ENCODE peak calls at places on chromosomes 1 and 21, in four cellular contexts. E is left ventricle myocardium inferior, H is ovary, D is BE2C. U is an unnamed sample.

GRCh38 chr1:70863256-70863655 is 184.4 kb downstream of the PTGER3 start:
- DNase-seq in E (no peak), D (no peak), H (no peak), U (no peak)

GRCh38 chr1:160987359-160988062 is 32.9 kb upstream of the ITLN2 start:
- DNase-seq in H (no peak), E (no peak), D (no peak), U (no peak)

GRCh38 chr1:32724678-32725594 is 22.4 kb upstream of the SYNC start:
- DNase-seq in H (peak; percentile 52), E (peak; percentile 46), D (peak; percentile 51), U (no peak)

GRCh38 chr1:8652607-8653046 is 164.8 kb downstream of the RERE start:
- DNase-seq in D (no peak), H (no peak), E (no peak), U (no peak)

GRCh38 chr1:225362805-225363204 is 65.0 kb downstream of the LBR start:
- DNase-seq in E (no peak), H (no peak), D (no peak), U (no peak)

GRCh38 chr21:33105088-33105487 is 35.1 kb downstream of the OLIG1 start:
- DNase-seq in H (no peak), D (no peak), E (no peak), U (no peak)

GRCh38 chr1:244874974-244875579 is 10.7 kb upstream of the HNRNPU start:
- DNase-seq in D (no peak), E (no peak), H (no peak), U (no peak)

GRCh38 chr1:66177483-66177882 is 356.5 kb upstream of the SGIP1 start:
- DNase-seq in D (no peak), H (no peak), E (no peak), U (no peak)

GRCh38 chr1:73907051-73907450 is 290.9 kb downstream of the LRRIQ3 start:
- DNase-seq in D (no peak), H (no peak), E (no peak), U (no peak)

GRCh38 chr21:21731626-21732025 is 733.4 kb downstream of the NCAM2 start:
- DNase-seq in H (no peak), D (no peak), E (no peak), U (no peak)

GRCh38 chr1:248822148-248823032 is 3.3 kb downstream of the SH3BP5L start:
- DNase-seq in H (no peak), D (no peak), E (no peak), U (no peak)

GRCh38 chr1:231359113-231359512 is 21.0 kb downstream of the SPRTN start:
- DNase-seq in D (no peak), H (no peak), E (no peak), U (peak; percentile 67)

GRCh38 chr1:85320371-85321131 is 44.1 kb upstream of the BCL10 start:
- DNase-seq in D (no peak), H (no peak), E (no peak), U (no peak)

DNA sequence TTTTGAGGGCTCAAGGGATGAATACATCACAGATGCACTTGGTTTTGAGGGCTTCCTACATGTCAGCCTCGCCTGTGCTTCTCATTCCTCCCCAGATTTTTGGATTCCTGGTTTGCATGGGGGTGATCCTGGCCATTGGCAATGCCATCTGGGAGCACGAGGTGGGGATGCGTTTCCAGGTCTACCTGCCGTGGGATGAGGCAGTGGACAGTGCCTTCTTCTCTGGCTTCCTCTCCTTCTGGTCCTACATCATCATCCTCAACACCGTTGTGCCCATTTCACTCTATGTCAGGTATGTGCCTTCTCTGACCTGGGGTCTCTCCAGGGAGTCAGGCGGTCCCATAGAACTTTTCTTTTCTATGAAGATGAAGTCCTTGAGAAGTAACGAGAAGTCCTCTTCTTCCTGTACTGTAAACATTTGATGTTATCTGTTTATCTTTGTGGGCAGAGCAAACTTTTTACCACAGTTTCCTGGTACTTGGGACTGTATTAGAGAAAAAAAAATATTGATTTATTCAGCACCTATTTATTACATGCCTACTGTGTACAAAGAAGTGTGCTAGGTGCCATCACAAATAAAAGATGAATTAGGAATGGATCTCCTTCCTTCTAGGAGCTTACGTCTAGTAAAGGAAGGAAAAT is 12.0 kb downstream of the ATP8B2 start:
- DNase-seq in H (no peak), E (no peak), D (no peak), U (no peak)
- H3K36me3 ChIP-seq in H (no peaks in the 10 kb centered on the region), E (peaks cover 70% of the 10 kb centered on the region), D (peaks cover 64% of the 10 kb centered on the region), U (peaks cover 77% of the 10 kb centered on the region)

GRCh38 chr1:67204298-67204697 is 38.0 kb downstream of the IL23R start:
- DNase-seq in H (no peak), E (no peak), D (no peak), U (no peak)

GRCh38 chr1:67201891-67202290 is 35.6 kb downstream of the IL23R start:
- DNase-seq in E (no peak), H (no peak), D (no peak), U (no peak)

GRCh38 chr1:67200755-67201154 is 34.5 kb downstream of the IL23R start:
- DNase-seq in D (no peak), H (no peak), E (no peak), U (no peak)
- H3K4me1 ChIP-seq in D (no peaks in the 10 kb centered on the region), H (no peaks in the 10 kb centered on the region), E (no peaks in the 10 kb centered on the region), U (no peaks in the 10 kb centered on the region)

GRCh38 chr1:40742363-40743061 is 41.1 kb upstream of the KCNQ4 start:
- DNase-seq in E (no peak), D (no peak), H (no peak), U (no peak)
- H3K36me3 ChIP-seq in E (peaks cover 52% of the 10 kb centered on the region), D (no peaks in the 10 kb centered on the region), H (no peaks in the 10 kb centered on the region), U (peaks cover 3% of the 10 kb centered on the region)

DNA sequence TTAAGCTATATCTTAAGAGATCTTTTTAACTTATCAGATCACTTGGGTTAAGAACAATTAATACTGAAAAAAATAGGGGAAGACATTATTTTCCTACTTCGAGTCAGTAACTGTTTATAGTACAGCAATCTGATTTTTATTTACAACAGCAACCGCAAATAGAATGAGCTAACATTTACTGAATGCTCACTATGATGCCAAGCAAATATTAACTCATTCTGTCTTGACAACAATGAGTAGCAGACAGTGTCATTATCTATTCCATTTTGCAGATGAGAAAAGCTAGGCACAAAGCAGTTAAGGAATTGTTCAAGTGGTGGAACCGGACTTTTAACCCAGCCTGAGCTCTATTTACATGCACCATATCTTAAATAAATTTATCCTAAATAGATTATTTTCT is 273.7 kb downstream of the NTNG1 start:
- DNase-seq in H (no peak), D (no peak), E (no peak), U (no peak)
- H3K4me1 ChIP-seq in H (no peaks in the 10 kb centered on the region), D (no peaks in the 10 kb centered on the region), E (no peaks in the 10 kb centered on the region), U (no peaks in the 10 kb centered on the region)

GRCh38 chr1:25836695-25837094 is 16.9 kb downstream of the MTFR1L start:
- DNase-seq in D (no peak), E (no peak), H (no peak), U (no peak)

GRCh38 chr1:25831569-25832196 is 11.9 kb downstream of the MTFR1L start:
- DNase-seq in E (no peak), D (no peak), H (no peak), U (no peak)

GRCh38 chr1:25832336-25833037 is 12.7 kb downstream of the MTFR1L start:
- DNase-seq in D (no peak), H (no peak), E (no peak), U (no peak)

GRCh38 chr1:25834894-25835293 is 15.1 kb downstream of the MTFR1L start:
- DNase-seq in D (no peak), H (peak; percentile 66), E (no peak), U (no peak)

DNA sequence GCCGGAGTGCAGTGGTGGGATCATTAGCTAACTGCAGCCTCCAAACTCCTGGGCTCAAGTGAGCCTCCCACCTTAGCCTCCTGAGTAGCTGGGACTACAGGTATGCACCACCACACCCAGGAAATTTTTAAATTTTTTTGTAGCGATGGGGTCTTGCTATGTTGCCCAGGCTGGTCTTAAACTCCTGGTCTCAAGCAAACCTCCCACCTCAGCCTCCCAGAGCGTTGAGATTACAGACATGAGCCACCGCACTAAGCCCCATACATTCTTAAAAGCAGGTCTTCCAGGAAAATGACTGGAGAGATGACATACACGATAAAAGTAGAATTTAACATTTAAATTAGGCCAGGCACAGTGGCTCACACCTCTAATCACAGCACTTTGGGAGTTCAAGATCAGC is 13.4 kb downstream of the MTFR1L start:
- DNase-seq in E (no peak), H (no peak), D (no peak), U (no peak)
- H3K36me3 ChIP-seq in E (peaks cover 61% of the 10 kb centered on the region), H (no peaks in the 10 kb centered on the region), D (peaks cover 15% of the 10 kb centered on the region), U (peaks cover 56% of the 10 kb centered on the region)

U was measured in sigmoid colon.